ENCODE peak calls at places on chromosomes 11 and 22, in four cellular contexts. R is K562, Q is HepG2, D is GM12878. C is an unnamed sample.

GRCh38 chr11:122676638-122677037 is 21.1 kb downstream of the UBASH3B start:
- DNase-seq in R (no peak), Q (peak), D (no peak), C (no peak)

GRCh38 chr11:8988329-8989234 is 15.2 kb downstream of the NRIP3 start:
- DNase-seq in R (peak), Q (no peak), D (no peak), C (no peak)

GRCh38 chr22:45918455-45919370 is 58.2 kb downstream of the WNT7B start:
- DNase-seq in R (no peak), Q (no peak), D (no peak), C (no peak)

GRCh38 chr22:38781033-38781432 is 12.9 kb downstream of the DNAL4 start:
- DNase-seq in R (no peak), Q (no peak), D (no peak), C (no peak)

GRCh38 chr22:25763239-25763777 is 21.3 kb downstream of the MYO18B start:
- DNase-seq in R (no peak), Q (no peak), D (no peak), C (no peak)

GRCh38 chr11:65849366-65849765 is 8.6 kb downstream of the CFL1 start:
- DNase-seq in R (no peak), Q (no peak), D (no peak), C (no peak)

GRCh38 chr11:62607729-62608128 is 4.8 kb downstream of the EML3 start:
- DNase-seq in R (peak), Q (no peak), D (no peak), C (no peak)

GRCh38 chr11:14894657-14895598 is 2.9 kb upstream of the CYP2R1 start:
- DNase-seq in R (peak), Q (no peak), D (no peak), C (no peak)

GRCh38 chr11:65309006-65309405 is 5.7 kb upstream of the CDC42EP2 start:
- DNase-seq in R (no peak), Q (no peak), D (no peak), C (no peak)

GRCh38 chr11:59802639-59803176 is 7.9 kb downstream of the MRPL16 start:
- DNase-seq in R (peak), Q (peak), D (no peak), C (peak)

GRCh38 chr11:132186699-132187098 is 816.3 kb downstream of the NTM start:
- DNase-seq in R (peak), Q (no peak), D (no peak), C (peak)

GRCh38 chr11:88482871-88483301 is 145.3 kb upstream of the CTSC start:
- DNase-seq in R (no peak), Q (no peak), D (no peak), C (no peak)

GRCh38 chr11:11157201-11157600 is 195.8 kb downstream of the CSNK2A3 start:
- DNase-seq in R (peak), Q (peak), D (no peak), C (peak)

GRCh38 chr22:45268958-45269844 is 15.5 kb upstream of the UPK3A start:
- DNase-seq in R (peak), Q (no peak), D (no peak), C (peak)

GRCh38 chr22:46150615-46151423 is 493 bp downstream of the PPARA start:
- DNase-seq in R (peak), Q (no peak), D (no peak), C (peak)

GRCh38 chr11:115081972-115082371 is 403.6 kb downstream of the NXPE2 start:
- DNase-seq in R (no peak), Q (no peak), D (no peak), C (no peak)

GRCh38 chr11:2464451-2465165 is 19.8 kb downstream of the KCNQ1 start:
- DNase-seq in R (no peak), Q (no peak), D (no peak), C (no peak)

GRCh38 chr11:74322667-74323066 is 11.2 kb upstream of the P4HA3 start:
- DNase-seq in R (no peak), Q (no peak), D (no peak), C (no peak)

GRCh38 chr11:71201936-71202597 is 50.3 kb downstream of the SHANK2 start:
- DNase-seq in R (no peak), Q (no peak), D (no peak), C (no peak)

GRCh38 chr22:17774206-17774927 is at the start of gene BID:
- DNase-seq in R (peak), Q (no peak), D (no peak), C (peak)

GRCh38 chr11:12169822-12170221 is 59.4 kb downstream of the MICAL2 start:
- DNase-seq in R (no peak), Q (no peak), D (no peak), C (no peak)

GRCh38 chr11:63915961-63916836 is 765 bp downstream of the RCOR2 start:
- DNase-seq in R (peak), Q (peak), D (no peak), C (peak)

GRCh38 chr11:42049650-42050049 is 590.2 kb upstream of the LRRC4C start:
- DNase-seq in R (no peak), Q (no peak), D (no peak), C (no peak)

GRCh38 chr11:79374707-79375106 is 66.1 kb downstream of the TENM4 start:
- DNase-seq in R (no peak), Q (no peak), D (no peak), C (no peak)

GRCh38 chr22:26592368-26593015 is 2.6 kb upstream of the TPST2 start:
- DNase-seq in R (no peak), Q (no peak), D (peak), C (no peak)

GRCh38 chr11:123174196-123175183 is 20.6 kb downstream of the CLMP start:
- DNase-seq in R (no peak), Q (no peak), D (no peak), C (no peak)

GRCh38 chr11:57498540-57498939 is 17.0 kb downstream of the SLC43A1 start:
- DNase-seq in R (no peak), Q (no peak), D (no peak), C (no peak)

GRCh38 chr11:118142081-118142480 is 10.5 kb downstream of the SCN4B start:
- DNase-seq in R (no peak), Q (no peak), D (no peak), C (no peak)

GRCh38 chr11:76789443-76789719 is 6.2 kb downstream of the TSKU start:
- DNase-seq in R (no peak), Q (no peak), D (no peak), C (no peak)

GRCh38 chr22:43476341-43476740 is 64.5 kb downstream of the MPPED1 start:
- DNase-seq in R (no peak), Q (peak), D (no peak), C (peak)

GRCh38 chr11:117823941-117824420 is 563 bp downstream of the FXYD2 start:
- DNase-seq in R (no peak), Q (no peak), D (no peak), C (no peak)

GRCh38 chr11:128981254-128981653 is 38.6 kb upstream of the TP53AIP1 start:
- DNase-seq in R (no peak), Q (no peak), D (no peak), C (no peak)
- TF ChIP-seq FOXK2 in R (no peak), Q (no peak), D (no peak), C (no peak)

DNA sequence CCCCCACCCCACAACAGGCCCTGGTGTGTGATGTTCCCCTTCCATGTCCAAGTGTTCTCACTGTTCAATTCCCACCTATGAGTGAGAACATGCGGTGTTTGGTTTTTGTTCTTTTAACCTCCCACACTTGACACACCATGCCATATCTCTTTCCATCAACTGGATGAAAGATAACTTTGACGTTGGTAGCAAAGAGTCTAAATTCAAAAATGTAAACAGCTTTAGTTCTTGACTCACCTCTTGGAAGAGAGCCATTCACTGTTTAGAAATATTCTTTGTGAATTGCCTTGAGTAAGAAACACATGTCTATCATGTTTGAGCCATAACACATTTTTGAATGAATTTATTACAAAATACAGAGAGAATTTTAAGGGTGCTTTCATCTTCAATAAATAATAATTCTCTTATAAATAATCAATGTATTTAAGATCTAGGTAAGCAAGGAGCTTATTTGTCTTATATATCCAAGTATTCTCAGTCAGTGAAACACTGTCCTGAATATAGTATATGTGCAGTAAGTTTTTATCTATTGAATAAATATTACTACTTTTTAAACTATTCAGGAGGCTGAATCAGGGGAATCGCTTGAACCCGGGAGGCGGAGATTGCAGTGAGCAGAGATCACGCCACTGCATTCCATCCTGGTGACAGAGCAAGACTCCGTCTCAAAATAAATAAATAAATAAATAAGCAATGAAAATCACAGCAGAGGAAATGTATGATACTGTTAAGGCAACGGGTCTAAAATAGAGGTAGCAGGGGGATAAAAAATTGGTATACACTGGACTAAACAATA is 6.7 kb downstream of the CARD18 start:
- DNase-seq in R (no peak), Q (peak), D (no peak), C (no peak)
- TF ChIP-seq BHLHE40 in R (no peak), Q (no peak), D (no peak), C (no peak)

GRCh38 chr22:36291831-36292740 is 39.2 kb downstream of the APOL1 start:
- DNase-seq in R (no peak), Q (no peak), D (no peak), C (no peak)

GRCh38 chr22:36294293-36294620 is 41.3 kb downstream of the APOL1 start:
- DNase-seq in R (no peak), Q (no peak), D (no peak), C (no peak)

GRCh38 chr22:36294801-36295200 is 41.9 kb downstream of the APOL1 start:
- DNase-seq in R (no peak), Q (no peak), D (no peak), C (no peak)

GRCh38 chr22:36293606-36294292 is 40.8 kb downstream of the APOL1 start:
- DNase-seq in R (no peak), Q (no peak), D (no peak), C (no peak)

GRCh38 chr22:36292823-36293530 is 40.0 kb downstream of the APOL1 start:
- DNase-seq in R (no peak), Q (no peak), D (no peak), C (no peak)
- TF ChIP-seq FOXM1 in R (no peak), Q (no peak), D (no peak), C (no peak)

DNA sequence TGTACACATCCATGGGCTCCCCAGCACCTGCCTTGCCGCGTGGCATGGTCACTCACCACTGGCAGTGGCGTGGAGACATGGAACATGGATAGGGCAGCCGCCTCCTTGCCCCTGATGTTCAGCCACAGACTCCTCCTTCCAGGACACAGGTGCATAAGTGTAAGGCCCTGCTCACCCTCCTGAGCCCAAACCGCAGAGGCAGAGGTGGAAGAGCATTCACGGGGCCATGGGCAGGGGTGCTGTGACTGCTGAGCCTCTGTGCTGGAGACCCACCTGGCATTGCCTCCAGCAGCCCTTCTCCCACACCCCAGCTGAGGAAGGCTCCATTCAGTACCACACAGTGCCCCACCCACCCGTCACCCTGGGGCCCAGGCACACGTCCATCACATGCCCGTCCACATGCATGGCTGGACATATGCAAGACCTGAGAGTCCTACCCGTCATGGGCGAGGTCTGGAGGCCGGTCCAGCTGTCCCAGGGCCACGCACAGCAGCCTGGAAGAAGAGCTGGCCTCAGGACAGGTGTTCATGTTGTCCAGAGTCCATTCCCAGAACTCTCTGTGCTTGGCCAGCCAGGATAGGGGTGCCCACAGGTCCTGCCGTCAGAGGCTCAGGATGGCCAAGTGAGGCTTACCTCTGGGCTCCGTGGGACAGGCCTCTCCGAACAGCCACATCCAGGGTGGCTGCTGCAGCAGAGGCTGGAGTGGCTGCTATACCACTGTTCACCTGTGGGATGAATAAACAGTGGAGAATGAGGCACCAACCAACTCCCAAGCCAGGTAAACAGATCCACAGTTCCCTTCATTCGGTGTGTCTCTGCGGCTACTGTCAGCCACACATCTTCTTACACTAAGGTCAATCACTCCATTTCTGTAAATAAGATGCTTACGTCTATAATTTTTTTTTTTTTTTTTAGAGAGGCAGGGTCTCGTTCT is 1.7 kb upstream of the TUBGCP6 start:
- DNase-seq in R (no peak), Q (peak), D (no peak), C (no peak)
- TF ChIP-seq FOXK2 in R (no peak), Q (no peak), D (no peak), C (no peak)

GRCh38 chr11:126991596-126991995 is 9.0 kb downstream of the KIRREL3 start:
- DNase-seq in R (no peak), Q (no peak), D (no peak), C (no peak)
- TF ChIP-seq BHLHE40 in R (no peak), Q (no peak), D (no peak), C (no peak)